ENCODE peak calls at places on chromosome 7, in five cellular contexts. One of them, this sample, is unnamed.

GRCh38 chr7:604038-604883 is 84.6 kb upstream of the PDGFA start:
- DNase-seq in GM12878: peak
- DNase-seq in H1: no peak
- DNase-seq in K562: peak
- DNase-seq in HepG2: no peak
- DNase-seq in this sample: no peak

GRCh38 chr7:35430547-35431153 is 176.8 kb upstream of the TBX20 start:
- DNase-seq in HepG2: peak
- DNase-seq in GM12878: no peak
- DNase-seq in K562: peak
- DNase-seq in H1: peak
- DNase-seq in this sample: peak

GRCh38 chr7:156947120-156947843 is 2.2 kb upstream of the NOM1 start:
- DNase-seq in H1: no peak
- DNase-seq in GM12878: no peak
- DNase-seq in HepG2: peak
- DNase-seq in K562: no peak
- DNase-seq in this sample: no peak

GRCh38 chr7:105752671-105753275 is 123.6 kb downstream of the ATXN7L1 start:
- DNase-seq in GM12878: no peak
- DNase-seq in H1: no peak
- DNase-seq in K562: no peak
- DNase-seq in HepG2: no peak
- DNase-seq in this sample: no peak

GRCh38 chr7:158524749-158525635 is 62.6 kb downstream of the PTPRN2 start:
- DNase-seq in H1: no peak
- DNase-seq in HepG2: no peak
- DNase-seq in K562: no peak
- DNase-seq in GM12878: no peak
- DNase-seq in this sample: no peak

GRCh38 chr7:128080169-128080568 is 48.9 kb upstream of the LRRC4 start:
- DNase-seq in HepG2: no peak
- DNase-seq in K562: no peak
- DNase-seq in GM12878: no peak
- DNase-seq in H1: no peak
- DNase-seq in this sample: no peak

GRCh38 chr7:27745064-27745583 is 5.2 kb downstream of the TAX1BP1 start:
- DNase-seq in K562: no peak
- DNase-seq in HepG2: peak
- DNase-seq in H1: no peak
- DNase-seq in GM12878: no peak
- DNase-seq in this sample: peak

GRCh38 chr7:107327986-107328569 is 141.8 kb upstream of the GPR22 start:
- DNase-seq in GM12878: no peak
- DNase-seq in HepG2: no peak
- DNase-seq in K562: no peak
- DNase-seq in H1: no peak
- DNase-seq in this sample: no peak

GRCh38 chr7:77940647-77941046 is 142.1 kb downstream of the PHTF2 start:
- DNase-seq in H1: no peak
- DNase-seq in K562: peak
- DNase-seq in GM12878: no peak
- DNase-seq in HepG2: peak
- DNase-seq in this sample: peak

GRCh38 chr7:127207806-127208205 is 44.9 kb downstream of the GRM8 start:
- DNase-seq in K562: no peak
- DNase-seq in H1: no peak
- DNase-seq in HepG2: no peak
- DNase-seq in GM12878: no peak
- DNase-seq in this sample: no peak

GRCh38 chr7:32179567-32179966 is 109.4 kb upstream of the PDE1C start:
- DNase-seq in GM12878: no peak
- DNase-seq in K562: no peak
- DNase-seq in H1: no peak
- DNase-seq in HepG2: no peak
- DNase-seq in this sample: no peak

GRCh38 chr7:111282626-111283025 is 191.7 kb downstream of the LRRN3 start:
- DNase-seq in HepG2: no peak
- DNase-seq in GM12878: no peak
- DNase-seq in H1: no peak
- DNase-seq in K562: no peak
- DNase-seq in this sample: no peak
- TF ChIP-seq SP1 in HepG2: no peak
- TF ChIP-seq SP1 in GM12878: no peak
- TF ChIP-seq SP1 in H1: no peak
- TF ChIP-seq SP1 in K562: no peak
- TF ChIP-seq SP1 in this sample: no peak

GRCh38 chr7:150381096-150381495 is 2.0 kb downstream of the ZNF775 start:
- DNase-seq in K562: no peak
- DNase-seq in GM12878: no peak
- DNase-seq in HepG2: no peak
- DNase-seq in H1: no peak
- DNase-seq in this sample: no peak
- H3K27ac ChIP-seq in K562: no peak
- H3K27ac ChIP-seq in GM12878: peak
- H3K27ac ChIP-seq in HepG2: no peak
- H3K27ac ChIP-seq in H1: no peak
- H3K27ac ChIP-seq in this sample: no peak

DNA sequence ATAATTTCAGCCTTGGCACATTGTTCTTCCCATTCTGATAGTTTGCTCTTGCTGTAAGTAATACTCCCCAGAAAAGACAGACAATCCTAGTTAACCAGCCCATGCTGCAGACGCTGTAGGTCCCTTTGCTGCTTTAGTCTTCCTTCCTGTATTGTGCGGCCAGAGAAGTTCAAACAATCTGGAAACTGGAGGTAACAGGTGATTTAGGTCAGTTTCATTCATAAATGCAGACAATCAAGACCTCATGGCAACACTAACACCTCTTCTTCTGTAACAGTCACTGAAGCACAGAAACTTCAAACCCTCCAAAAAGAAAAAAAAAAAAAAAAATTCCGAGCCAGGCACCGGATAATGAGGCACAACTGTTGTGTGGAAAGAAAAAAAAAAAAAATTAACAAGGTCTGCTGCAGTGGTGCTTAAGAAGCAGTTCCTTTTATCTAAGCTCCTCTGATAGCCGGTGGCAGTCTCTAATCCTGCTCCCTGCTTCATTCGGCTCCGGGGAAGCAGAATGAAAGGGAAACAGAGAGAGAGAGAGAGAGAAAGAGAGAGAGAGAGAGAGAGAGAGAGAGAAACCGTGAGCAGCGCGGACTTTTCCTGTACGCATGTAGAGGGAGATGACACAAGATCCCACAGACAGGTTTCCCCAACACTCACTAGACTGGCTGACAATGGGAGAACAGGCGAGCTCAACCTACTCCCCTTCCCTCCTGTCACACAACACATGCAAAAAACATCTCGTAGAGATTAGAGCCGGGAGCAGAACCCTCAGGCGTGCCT is at the start of gene SEMA3A:
- DNase-seq in K562: no peak
- DNase-seq in H1: no peak
- DNase-seq in GM12878: no peak
- DNase-seq in HepG2: peak
- DNase-seq in this sample: peak
- TF ChIP-seq SP1 in K562: no peak
- TF ChIP-seq SP1 in H1: no peak
- TF ChIP-seq SP1 in GM12878: no peak
- TF ChIP-seq SP1 in HepG2: no peak
- TF ChIP-seq SP1 in this sample: peak

GRCh38 chr7:135571834-135572233 is 14.1 kb downstream of the NUP205 start:
- DNase-seq in H1: no peak
- DNase-seq in K562: no peak
- DNase-seq in HepG2: no peak
- DNase-seq in GM12878: no peak
- DNase-seq in this sample: no peak

GRCh38 chr7:135575296-135575695 is 17.6 kb downstream of the NUP205 start:
- DNase-seq in H1: no peak
- DNase-seq in GM12878: no peak
- DNase-seq in HepG2: no peak
- DNase-seq in K562: no peak
- DNase-seq in this sample: no peak

GRCh38 chr7:135578569-135578968 is 20.9 kb downstream of the NUP205 start:
- DNase-seq in GM12878: no peak
- DNase-seq in K562: no peak
- DNase-seq in H1: no peak
- DNase-seq in HepG2: no peak
- DNase-seq in this sample: no peak

DNA sequence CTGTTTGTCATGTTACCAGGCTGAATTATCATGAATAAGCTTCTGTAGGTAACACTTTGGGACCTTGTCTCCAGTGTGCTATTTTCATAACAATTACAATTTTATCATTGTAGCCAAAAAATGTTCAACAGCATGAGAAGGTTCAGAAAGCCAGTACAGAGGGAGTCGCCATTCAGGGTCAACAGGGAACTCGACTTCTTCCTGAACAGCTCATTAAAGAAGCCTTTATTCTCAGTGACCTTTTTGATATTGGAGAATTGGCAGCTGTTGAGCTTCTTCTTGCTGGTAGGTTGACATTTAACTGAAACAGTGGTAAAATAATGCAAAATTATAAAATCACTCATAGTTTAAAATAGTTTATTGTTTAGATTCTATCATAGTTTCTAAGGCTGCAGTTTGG is 15.8 kb downstream of the NUP205 start:
- DNase-seq in K562: no peak
- DNase-seq in GM12878: no peak
- DNase-seq in H1: no peak
- DNase-seq in HepG2: no peak
- DNase-seq in this sample: no peak
- H3K27ac ChIP-seq in K562: no peak
- H3K27ac ChIP-seq in GM12878: no peak
- H3K27ac ChIP-seq in H1: no peak
- H3K27ac ChIP-seq in HepG2: no peak
- H3K27ac ChIP-seq in this sample: no peak

GRCh38 chr7:12683678-12684077 is 3.8 kb upstream of the ARL4A start:
- DNase-seq in K562: no peak
- DNase-seq in GM12878: no peak
- DNase-seq in H1: no peak
- DNase-seq in HepG2: no peak
- DNase-seq in this sample: no peak
- TF ChIP-seq SP1 in K562: no peak
- TF ChIP-seq SP1 in GM12878: no peak
- TF ChIP-seq SP1 in H1: no peak
- TF ChIP-seq SP1 in HepG2: no peak
- TF ChIP-seq SP1 in this sample: no peak

GRCh38 chr7:141991144-141991543 is 4.5 kb upstream of the MGAM start:
- DNase-seq in HepG2: no peak
- DNase-seq in H1: no peak
- DNase-seq in GM12878: no peak
- DNase-seq in K562: no peak
- DNase-seq in this sample: no peak

GRCh38 chr7:141989996-141990395 is 5.7 kb upstream of the MGAM start:
- DNase-seq in HepG2: no peak
- DNase-seq in K562: no peak
- DNase-seq in H1: no peak
- DNase-seq in GM12878: no peak
- DNase-seq in this sample: no peak

GRCh38 chr7:141992688-141993087 is 3.0 kb upstream of the MGAM start:
- DNase-seq in H1: no peak
- DNase-seq in K562: no peak
- DNase-seq in GM12878: no peak
- DNase-seq in HepG2: no peak
- DNase-seq in this sample: no peak

GRCh38 chr7:141992154-141992553 is 3.5 kb upstream of the MGAM start:
- DNase-seq in HepG2: no peak
- DNase-seq in H1: no peak
- DNase-seq in GM12878: no peak
- DNase-seq in K562: no peak
- DNase-seq in this sample: no peak

GRCh38 chr7:141986923-141987322 is 8.8 kb upstream of the MGAM start:
- DNase-seq in K562: no peak
- DNase-seq in GM12878: no peak
- DNase-seq in HepG2: no peak
- DNase-seq in H1: no peak
- DNase-seq in this sample: no peak
- H3K27ac ChIP-seq in K562: no peak
- H3K27ac ChIP-seq in GM12878: no peak
- H3K27ac ChIP-seq in HepG2: no peak
- H3K27ac ChIP-seq in H1: no peak
- H3K27ac ChIP-seq in this sample: no peak